ENCODE peak calls at places on chromosomes 2 and 18, in five cellular contexts. M, L, A, W and G are unnamed samples.

GRCh38 chr2:168661404-168661869 is 141.0 kb upstream of the NOSTRIN start:
- DNase-seq in M (peak), L (no peak), A (no peak), W (no peak), G (no peak)

GRCh38 chr2:46239847-46240181 is 57.4 kb upstream of the EPAS1 start:
- DNase-seq in M (no peak), L (no peak), A (no peak), W (no peak), G (peak)

GRCh38 chr18:68705119-68705518 is 9.8 kb downstream of the TMX3 start:
- DNase-seq in M (no peak), L (no peak), A (no peak), W (no peak), G (no peak)

GRCh38 chr2:128178650-128179460 is 87.9 kb downstream of the UGGT1 start:
- DNase-seq in M (peak), L (no peak), A (peak), W (peak), G (peak)

GRCh38 chr2:201854221-201854801 is 48.0 kb downstream of the CDK15 start:
- DNase-seq in M (peak), L (no peak), A (peak), W (no peak), G (no peak)

GRCh38 chr18:80147418-80148315 is 38.6 kb downstream of the ADNP2 start:
- DNase-seq in M (peak), L (peak), A (peak), W (peak), G (peak)

GRCh38 chr2:106658616-106659015 is 171.5 kb downstream of the CD8B2 start:
- DNase-seq in M (no peak), L (no peak), A (no peak), W (no peak), G (no peak)

GRCh38 chr18:35876243-35876642 is 96.2 kb upstream of the RMP24 start:
- DNase-seq in M (no peak), L (no peak), A (no peak), W (no peak), G (no peak)

GRCh38 chr2:124647245-124647644 is 622.2 kb downstream of the CNTNAP5 start:
- DNase-seq in M (no peak), L (no peak), A (no peak), W (no peak), G (no peak)

GRCh38 chr18:76524477-76524876 is 29.4 kb upstream of the ZNF516 start:
- DNase-seq in M (no peak), L (no peak), A (no peak), W (no peak), G (no peak)

GRCh38 chr18:76522551-76522950 is 27.5 kb upstream of the ZNF516 start:
- DNase-seq in M (no peak), L (no peak), A (no peak), W (no peak), G (no peak)

GRCh38 chr18:76519156-76519549 is 24.1 kb upstream of the ZNF516 start:
- DNase-seq in M (peak), L (peak), A (no peak), W (no peak), G (no peak)

GRCh38 chr18:76521367-76521766 is 26.3 kb upstream of the ZNF516 start:
- DNase-seq in M (no peak), L (no peak), A (no peak), W (no peak), G (no peak)

GRCh38 chr18:76522104-76522503 is 27.1 kb upstream of the ZNF516 start:
- DNase-seq in M (no peak), L (peak), A (no peak), W (no peak), G (no peak)
- H3K4me3 ChIP-seq in M (no peak), L (no peak), A (no peak), W (no peak), G (no peak)

GRCh38 chr2:54206596-54206995 is 49.4 kb downstream of the TSPYL6 start:
- DNase-seq in M (peak), L (no peak), A (no peak), W (no peak), G (peak)
- TF ChIP-seq CTCF in M (peak), L (peak), A (peak), W (peak), G (peak)

DNA sequence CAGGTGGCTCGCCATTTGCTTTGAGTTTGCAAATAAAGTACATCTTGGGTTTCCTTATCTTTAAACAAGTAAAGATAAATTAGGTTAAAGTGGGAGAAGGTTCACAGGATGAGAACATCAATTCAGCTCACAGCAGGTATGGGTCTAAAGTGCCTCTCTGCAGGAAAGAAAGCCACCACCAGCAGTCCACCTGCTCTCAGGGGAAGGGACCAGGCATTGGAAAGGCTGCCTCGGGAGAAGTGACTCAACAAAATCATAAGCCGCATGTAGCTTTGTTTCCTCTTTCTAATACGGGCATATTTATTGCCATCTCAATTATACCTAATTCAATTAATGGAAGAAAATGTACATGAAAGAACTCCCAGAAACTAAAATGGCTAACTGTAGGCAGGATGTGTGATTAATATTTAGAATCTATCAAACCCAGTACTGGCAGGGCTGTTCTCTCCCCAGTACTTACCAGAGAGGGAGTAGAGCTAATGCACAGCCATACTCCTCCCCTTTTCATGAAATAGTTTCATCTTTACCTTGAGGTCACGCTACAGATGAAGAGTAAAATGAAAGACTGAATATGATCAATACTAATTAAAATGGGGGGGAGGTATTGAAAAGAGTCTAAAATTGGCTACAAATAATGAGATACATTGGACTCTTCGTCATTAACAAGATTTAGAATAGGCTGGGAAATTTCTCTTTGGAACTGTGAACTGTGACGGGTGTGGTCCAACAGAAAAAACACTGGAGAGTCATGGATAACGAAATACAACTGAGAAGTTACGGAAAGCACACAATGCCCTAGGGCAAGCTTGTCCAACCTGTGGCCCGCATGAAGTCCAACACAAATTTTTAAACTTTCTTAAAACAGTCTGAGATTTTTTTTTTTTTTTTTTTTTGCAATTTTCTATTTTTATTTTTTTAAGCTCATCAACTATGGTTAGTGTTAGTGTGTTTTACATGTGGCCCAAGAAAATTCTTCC is 28.1 kb downstream of the CDC42EP3 start:
- DNase-seq in M (no peak), L (no peak), A (no peak), W (no peak), G (no peak)
- H3K4me3 ChIP-seq in M (no peak), L (no peak), A (no peak), W (no peak), G (no peak)

DNA sequence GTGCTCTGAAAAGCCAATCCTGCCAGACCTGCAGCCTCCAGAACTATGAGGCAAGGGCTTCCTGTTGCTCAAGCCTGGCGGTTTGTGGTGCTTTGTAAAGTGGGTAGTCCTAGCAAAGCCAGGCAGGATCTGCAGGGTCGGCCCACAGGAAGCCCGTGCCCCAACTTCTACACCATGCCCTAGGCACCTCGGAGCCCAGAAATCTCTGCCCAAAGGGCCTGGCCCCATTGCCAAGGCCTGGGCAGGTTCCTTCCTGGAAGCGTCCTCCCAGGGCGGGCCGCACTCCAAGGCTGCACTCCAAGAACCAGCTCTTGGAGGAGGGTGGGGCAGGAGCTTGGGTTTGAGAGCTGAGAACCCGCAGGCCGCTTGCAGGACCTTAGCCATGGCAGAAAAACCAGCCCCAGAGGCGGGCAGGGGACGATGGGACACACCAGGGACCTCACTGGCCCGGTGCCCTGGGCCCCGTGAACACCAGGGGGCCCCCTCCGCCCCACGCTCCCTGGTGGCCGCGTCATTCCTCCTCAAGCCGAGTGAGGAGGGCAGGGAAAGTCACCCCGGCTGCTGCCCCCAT is 37.2 kb upstream of the ID2 start:
- DNase-seq in M (peak), L (no peak), A (no peak), W (peak), G (no peak)
- TF ChIP-seq CTCF in M (no peak), L (no peak), A (no peak), W (peak), G (peak)

GRCh38 chr2:171431677-171432167 is 2.1 kb downstream of the METTL8 start:
- DNase-seq in M (no peak), L (peak), A (no peak), W (no peak), G (no peak)

GRCh38 chr2:171433763-171434670 is at the start of the genes DCAF17 and METTL8:
- DNase-seq in M (peak), L (peak), A (peak), W (peak), G (peak)

GRCh38 chr2:171432969-171433762 is 624 bp downstream of the METTL8 start:
- DNase-seq in M (peak), L (no peak), A (no peak), W (no peak), G (peak)

GRCh38 chr2:171430516-171431410 is 3.0 kb downstream of the METTL8 start:
- DNase-seq in M (no peak), L (no peak), A (no peak), W (no peak), G (no peak)

GRCh38 chr2:171432206-171432968 is 1.4 kb downstream of the METTL8 start:
- DNase-seq in M (no peak), L (no peak), A (no peak), W (no peak), G (peak)
- H3K4me3 ChIP-seq in M (no peak), L (no peak), A (peak), W (no peak), G (peak)

DNA sequence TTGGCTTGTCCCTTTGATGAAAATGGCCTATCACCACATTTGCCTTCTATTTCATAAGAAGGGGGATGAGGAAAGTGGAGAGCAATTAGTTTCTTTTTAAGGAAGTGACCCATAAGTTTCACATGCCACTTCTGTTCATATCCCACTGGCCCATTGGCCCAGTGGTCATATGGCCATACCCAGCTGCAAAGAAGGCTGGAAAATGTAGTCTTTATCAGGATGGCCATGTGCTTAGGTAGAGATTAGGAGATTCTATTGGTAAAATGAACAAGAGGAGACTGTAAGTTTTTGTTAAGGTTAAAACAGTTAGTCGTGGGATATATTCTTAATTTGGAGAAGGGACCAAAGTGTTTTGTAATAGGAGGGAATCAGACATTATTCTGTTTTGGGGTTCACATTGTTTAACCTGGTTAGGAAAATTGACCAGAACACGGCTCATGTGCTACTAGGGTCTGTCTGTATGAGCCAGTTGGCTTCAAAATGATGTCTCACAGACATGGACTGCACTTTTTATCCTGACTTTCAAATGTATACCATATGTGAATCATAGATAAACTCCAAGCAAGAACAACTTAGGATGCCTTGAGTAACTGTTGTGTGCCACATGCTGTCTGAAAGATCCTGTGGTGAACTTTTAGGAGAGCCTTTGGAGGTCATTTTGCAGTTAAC is 17.3 kb downstream of the PLCL1 start:
- DNase-seq in M (no peak), L (no peak), A (no peak), W (no peak), G (no peak)
- TF ChIP-seq CTCF in M (no peak), L (no peak), A (no peak), W (no peak), G (no peak)